ENCODE peak calls at places on chromosomes 3 and 15, in nine cellular contexts. T is AG04450; Z is T-helper 17 cell; G is psoas muscle; O is heart left ventricle; I is CD4-positive, alpha-beta T cell; D is keratinocyte; B is adrenal gland; F is endothelial cell of umbilical vein. E is an unnamed sample. For H3K9me3, the result is how much of the 10 kb centered on the place peaks cover.

GRCh38 chr3:50591196-50591741 is 20.3 kb downstream of the CISH start:
- DNase-seq in T (no peak), Z (no peak), G (peak), O (no peak), I (no peak), D (no peak), B (no peak), F (no peak), E (no peak)

GRCh38 chr3:147189016-147189415 is 217.3 kb downstream of the ZIC4 start:
- DNase-seq in T (no peak), Z (no peak), G (no peak), O (no peak), I (no peak), D (no peak), B (no peak), F (no peak), E (no peak)

GRCh38 chr3:27877122-27878011 is 155.2 kb upstream of the EOMES start:
- DNase-seq in T (no peak), Z (no peak), G (no peak), O (no peak), I (no peak), D (no peak), B (peak), F (no peak), E (no peak)

GRCh38 chr15:62665449-62665848 is 377.1 kb upstream of the TPM1 start:
- DNase-seq in T (no peak), Z (no peak), G (no peak), O (no peak), I (no peak), D (no peak), B (no peak), F (peak), E (no peak)

GRCh38 chr3:177824190-177824786 is 627.0 kb upstream of the TBL1XR1 start:
- DNase-seq in T (no peak), Z (no peak), G (peak), O (peak), I (no peak), D (no peak), B (peak), F (peak), E (no peak)

GRCh38 chr15:89814112-89814742 is 425 bp downstream of the ANPEP start:
- DNase-seq in T (no peak), Z (no peak), G (peak), O (no peak), I (no peak), D (no peak), B (no peak), F (no peak), E (no peak)

GRCh38 chr3:50314816-50315215 is 7.7 kb downstream of the HYAL2 start:
- DNase-seq in T (no peak), Z (no peak), G (no peak), O (peak), I (no peak), D (no peak), B (no peak), F (no peak), E (no peak)

GRCh38 chr15:60713096-60714084 is 234.4 kb upstream of the ICE2 start:
- DNase-seq in T (peak), Z (no peak), G (no peak), O (no peak), I (no peak), D (no peak), B (no peak), F (peak), E (no peak)

GRCh38 chr3:156389151-156389760 is 165.7 kb downstream of the SSR3 start:
- DNase-seq in T (no peak), Z (no peak), G (no peak), O (no peak), I (no peak), D (no peak), B (no peak), F (no peak), E (no peak)

GRCh38 chr15:70343961-70344360 is 246.2 kb upstream of the TLE3 start:
- DNase-seq in T (no peak), Z (no peak), G (no peak), O (no peak), I (no peak), D (no peak), B (no peak), F (no peak), E (peak)

GRCh38 chr3:194124221-194124620 is 11.7 kb upstream of the HES1 start:
- DNase-seq in T (no peak), Z (no peak), G (no peak), O (no peak), I (no peak), D (no peak), B (no peak), F (no peak), E (no peak)

GRCh38 chr3:17151598-17152373 is 267.0 kb downstream of the PLCL2 start:
- DNase-seq in T (no peak), Z (peak), G (peak), O (no peak), I (peak), D (no peak), B (peak), F (no peak), E (no peak)

GRCh38 chr15:72962054-72962702 is 90.1 kb upstream of the NEO1 start:
- DNase-seq in T (no peak), Z (no peak), G (no peak), O (no peak), I (no peak), D (no peak), B (no peak), F (no peak), E (no peak)

GRCh38 chr15:67127925-67128324 is 62.5 kb downstream of the SMAD3 start:
- DNase-seq in T (peak), Z (no peak), G (no peak), O (no peak), I (no peak), D (peak), B (no peak), F (peak), E (no peak)

GRCh38 chr15:89367485-89368451 is 33.1 kb upstream of the POLG start:
- DNase-seq in T (no peak), Z (no peak), G (no peak), O (no peak), I (no peak), D (no peak), B (no peak), F (no peak), E (no peak)

GRCh38 chr3:128855574-128855973 is 23.8 kb upstream of the ACAD9 start:
- DNase-seq in T (no peak), Z (no peak), G (no peak), O (no peak), I (no peak), D (no peak), B (no peak), F (no peak), E (no peak)
- H3K9me3 ChIP-seq in T (under half), Z (under half), G (under half), O (under half), I (under half), D (under half), B (under half), F (under half), E (under half)

DNA sequence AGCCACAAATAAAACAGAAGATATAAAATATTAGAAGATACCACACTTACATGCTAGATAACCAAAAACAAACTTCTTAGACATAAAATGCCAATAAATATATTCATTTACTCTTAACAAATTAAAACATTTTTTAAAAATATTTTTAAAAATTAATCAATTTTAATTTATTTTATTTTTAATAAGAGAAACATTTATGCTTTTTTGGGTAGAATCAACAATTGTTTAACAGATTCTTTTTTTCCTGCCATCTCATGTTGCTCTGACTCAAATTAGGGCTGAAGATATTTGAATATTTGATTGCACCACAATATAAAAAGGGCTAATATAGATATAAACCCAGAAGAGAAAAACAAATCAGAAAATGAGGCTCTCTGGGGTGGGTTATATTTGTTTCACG is 172.6 kb downstream of the GOLGA6L6 start:
- DNase-seq in T (no peak), Z (no peak), G (no peak), O (no peak), I (no peak), D (no peak), B (no peak), F (no peak), E (no peak)
- H3K9me3 ChIP-seq in T (under half), Z (under half), G (under half), O (under half), I (under half), D (under half), B (under half), F (under half), E (under half)

GRCh38 chr15:78236491-78236890 is 2.1 kb upstream of the ACSBG1 start:
- DNase-seq in T (no peak), Z (no peak), G (no peak), O (no peak), I (no peak), D (no peak), B (no peak), F (no peak), E (no peak)
- H3K9me3 ChIP-seq in T (under half), Z (under half), G (under half), O (under half), I (under half), D (under half), B (under half), F (under half), E (under half)

GRCh38 chr15:50697109-50697797 is 10.7 kb upstream of the TRPM7 start:
- DNase-seq in T (no peak), Z (no peak), G (no peak), O (no peak), I (no peak), D (no peak), B (no peak), F (no peak), E (no peak)
- H3K9me3 ChIP-seq in T (under half), Z (under half), G (under half), O (under half), I (under half), D (under half), B (under half), F (under half), E (under half)

DNA sequence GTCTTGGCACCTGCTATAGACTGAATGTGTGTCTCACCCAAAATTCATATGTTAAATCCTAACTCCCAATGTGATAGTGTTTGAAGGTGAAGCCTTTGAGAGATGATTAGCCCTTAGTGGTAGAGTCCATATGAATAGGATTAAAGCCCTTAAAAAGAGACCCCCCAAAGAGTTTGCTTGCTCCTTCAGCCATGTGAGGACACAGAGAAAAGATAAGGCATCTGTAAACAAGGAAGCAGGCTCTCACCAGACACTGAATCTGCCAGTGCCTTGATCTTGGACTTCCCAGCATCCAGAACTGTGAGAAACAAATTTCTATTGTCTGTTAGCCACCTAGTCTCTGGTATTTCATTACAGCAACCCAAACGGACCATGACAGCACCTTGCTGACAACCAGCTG is 16.6 kb downstream of the KPNA1 start:
- DNase-seq in T (no peak), Z (no peak), G (no peak), O (no peak), I (no peak), D (no peak), B (no peak), F (no peak), E (no peak)
- H3K9me3 ChIP-seq in T (under half), Z (under half), G (under half), O (under half), I (under half), D (under half), B (under half), F (under half), E (under half)

GRCh38 chr3:33525232-33525631 is 85.0 kb upstream of the UBP1 start:
- DNase-seq in T (no peak), Z (no peak), G (no peak), O (no peak), I (no peak), D (no peak), B (no peak), F (no peak), E (no peak)

GRCh38 chr3:33523093-33523667 is 83.0 kb upstream of the UBP1 start:
- DNase-seq in T (no peak), Z (no peak), G (no peak), O (no peak), I (no peak), D (no peak), B (no peak), F (no peak), E (no peak)

GRCh38 chr3:33526787-33527186 is 86.6 kb upstream of the UBP1 start:
- DNase-seq in T (no peak), Z (no peak), G (no peak), O (no peak), I (no peak), D (no peak), B (no peak), F (no peak), E (no peak)
- H3K9me3 ChIP-seq in T (under half), Z (under half), G (under half), O (under half), I (under half), D (under half), B (under half), F (under half), E (under half)

GRCh38 chr3:7658294-7658693 is 797.4 kb downstream of the GRM7 start:
- DNase-seq in T (no peak), Z (no peak), G (no peak), O (no peak), I (no peak), D (no peak), B (no peak), F (no peak), E (no peak)

DNA sequence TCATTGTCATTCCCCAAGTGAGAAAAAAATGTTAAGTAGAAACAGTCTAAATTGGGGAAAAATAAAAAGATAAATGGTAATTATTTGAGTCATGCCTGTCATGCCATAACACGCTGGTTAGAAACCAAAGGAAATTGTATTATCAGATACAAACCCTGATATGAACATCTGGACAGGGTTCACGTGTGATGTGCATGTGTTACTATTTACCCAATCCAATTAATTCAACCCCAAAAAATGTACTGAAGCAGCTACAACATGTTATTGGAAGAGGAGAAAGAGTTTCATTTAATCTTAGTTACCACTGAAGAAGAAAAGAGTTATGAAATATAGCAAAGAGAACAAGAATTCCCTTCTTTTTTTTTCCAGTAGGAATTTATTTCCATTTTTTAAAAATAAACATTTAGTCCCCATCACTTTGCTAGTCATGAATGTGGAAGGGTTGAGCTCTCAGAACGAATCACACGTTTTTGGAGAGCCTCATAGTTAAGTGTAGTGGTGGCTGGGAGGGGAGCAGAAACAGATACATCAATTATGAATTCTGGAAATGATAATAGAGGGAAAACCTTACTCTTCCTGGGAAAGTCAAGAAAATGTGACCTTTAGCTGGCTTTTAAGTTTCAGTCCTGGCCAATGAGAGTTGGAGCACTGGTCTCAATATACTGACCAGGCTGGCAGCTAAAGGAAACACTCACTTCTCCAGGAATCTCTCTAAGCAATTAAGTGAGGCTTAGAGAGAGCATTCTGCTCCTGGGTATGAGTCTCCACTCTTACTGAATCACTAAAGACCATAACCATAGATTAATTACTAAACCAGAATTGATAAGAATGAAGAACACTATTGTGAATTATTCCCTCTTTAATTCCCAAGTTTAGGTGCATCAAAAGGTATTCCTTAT is 796.5 kb downstream of the GRM7 start:
- DNase-seq in T (no peak), Z (no peak), G (no peak), O (no peak), I (no peak), D (peak), B (no peak), F (no peak), E (no peak)
- H3K9me3 ChIP-seq in T (under half), Z (under half), G (under half), O (under half), I (under half), D (under half), B (under half), F (under half), E (under half)

GRCh38 chr15:33985751-33986150 is 17.5 kb downstream of the CHRM5 start:
- DNase-seq in T (no peak), Z (no peak), G (no peak), O (no peak), I (no peak), D (no peak), B (no peak), F (no peak), E (no peak)

GRCh38 chr15:33985287-33985686 is 17.0 kb downstream of the CHRM5 start:
- DNase-seq in T (peak), Z (no peak), G (no peak), O (no peak), I (no peak), D (no peak), B (no peak), F (no peak), E (no peak)

GRCh38 chr15:33975023-33975565 is 6.8 kb downstream of the CHRM5 start:
- DNase-seq in T (no peak), Z (no peak), G (no peak), O (no peak), I (no peak), D (no peak), B (no peak), F (no peak), E (no peak)

DNA sequence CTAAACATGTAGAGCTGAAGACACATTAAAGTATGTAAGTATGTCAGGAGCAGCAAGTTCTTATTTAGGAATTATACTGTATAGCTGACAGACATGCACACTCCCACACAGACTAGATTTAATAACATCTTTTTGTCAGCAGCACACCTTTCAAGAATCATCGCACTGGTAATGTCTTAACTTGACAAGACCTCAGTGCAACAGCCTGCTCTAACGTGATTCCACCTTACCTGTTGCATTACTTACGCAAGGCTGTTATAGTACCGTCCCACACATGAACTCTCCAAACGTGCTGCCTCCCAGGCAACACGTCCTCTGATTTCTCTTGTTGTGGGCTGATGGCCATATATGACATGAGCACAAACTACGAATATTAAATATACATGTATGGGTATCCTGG is 11.9 kb downstream of the CHRM5 start:
- DNase-seq in T (no peak), Z (no peak), G (no peak), O (no peak), I (no peak), D (no peak), B (no peak), F (no peak), E (no peak)
- H3K9me3 ChIP-seq in T (under half), Z (under half), G (under half), O (under half), I (under half), D (under half), B (under half), F (under half), E (under half)

GRCh38 chr3:73563896-73564582 is 60.7 kb downstream of the PDZRN3 start:
- DNase-seq in T (no peak), Z (no peak), G (no peak), O (no peak), I (no peak), D (no peak), B (no peak), F (no peak), E (no peak)
- H3K9me3 ChIP-seq in T (under half), Z (under half), G (under half), O (under half), I (under half), D (under half), B (under half), F (under half), E (under half)

GRCh38 chr3:29255854-29256696 is 24.8 kb upstream of the RBMS3 start:
- DNase-seq in T (no peak), Z (no peak), G (no peak), O (no peak), I (no peak), D (no peak), B (no peak), F (no peak), E (no peak)
- H3K9me3 ChIP-seq in T (under half), Z (under half), G (under half), O (under half), I (under half), D (under half), B (under half), F (under half), E (under half)